ENCODE peak calls at places on chromosomes 12 and 14, in seven cellular contexts. One of them, this sample, is unnamed.

GRCh38 chr12:122681814-122682213 is 21.3 kb downstream of the HCAR2 start:
- DNase-seq in HCT116: no peak
- DNase-seq in H1: no peak
- DNase-seq in SK-N-SH: no peak
- DNase-seq in K562: no peak
- DNase-seq in GM12878: peak; percentile 7
- DNase-seq in HepG2: no peak
- DNase-seq in this sample: no peak

GRCh38 chr12:110531741-110532333 is 29.7 kb downstream of the RAD9B start:
- DNase-seq in HepG2: no peak
- DNase-seq in GM12878: peak; percentile 96
- DNase-seq in SK-N-SH: no peak
- DNase-seq in K562: no peak
- DNase-seq in H1: no peak
- DNase-seq in HCT116: no peak
- DNase-seq in this sample: no peak

GRCh38 chr12:53224268-53224896 is 7.6 kb downstream of the RARG start:
- DNase-seq in K562: peak; percentile 49
- DNase-seq in GM12878: no peak
- DNase-seq in H1: peak; percentile 74
- DNase-seq in HepG2: peak; percentile 40
- DNase-seq in HCT116: no peak
- DNase-seq in SK-N-SH: peak; percentile 69
- DNase-seq in this sample: peak; percentile 61

GRCh38 chr12:52246720-52247621 is 13.9 kb downstream of the KRT7 start:
- DNase-seq in K562: no peak
- DNase-seq in HCT116: peak; percentile 50
- DNase-seq in GM12878: no peak
- DNase-seq in SK-N-SH: no peak
- DNase-seq in H1: no peak
- DNase-seq in HepG2: peak; percentile 82
- DNase-seq in this sample: peak; percentile 66

GRCh38 chr12:131389051-131390013 is 321.6 kb upstream of the SFSWAP start:
- DNase-seq in H1: no peak
- DNase-seq in K562: no peak
- DNase-seq in HepG2: no peak
- DNase-seq in GM12878: no peak
- DNase-seq in HCT116: no peak
- DNase-seq in SK-N-SH: no peak
- DNase-seq in this sample: no peak

GRCh38 chr12:25583545-25583944 is 30.5 kb upstream of the LMNTD1 start:
- DNase-seq in K562: peak; percentile 13
- DNase-seq in SK-N-SH: peak; percentile 61
- DNase-seq in HCT116: peak; percentile 10
- DNase-seq in HepG2: no peak
- DNase-seq in GM12878: no peak
- DNase-seq in H1: no peak
- DNase-seq in this sample: peak; percentile 49

GRCh38 chr14:37116933-37117844 is 55.2 kb downstream of the SLC25A21 start:
- DNase-seq in K562: peak; percentile 9
- DNase-seq in H1: no peak
- DNase-seq in SK-N-SH: no peak
- DNase-seq in HepG2: peak; percentile 39
- DNase-seq in HCT116: peak; percentile 6
- DNase-seq in GM12878: no peak
- DNase-seq in this sample: no peak

GRCh38 chr12:17215754-17216153 is 609.8 kb upstream of the LMO3 start:
- DNase-seq in H1: no peak
- DNase-seq in HCT116: peak; percentile 0
- DNase-seq in GM12878: no peak
- DNase-seq in K562: no peak
- DNase-seq in SK-N-SH: no peak
- DNase-seq in HepG2: no peak
- DNase-seq in this sample: no peak

GRCh38 chr12:130014485-130014807 is 110.6 kb upstream of the TMEM132D start:
- DNase-seq in HCT116: no peak
- DNase-seq in HepG2: no peak
- DNase-seq in H1: peak; percentile 68
- DNase-seq in SK-N-SH: peak; percentile 51
- DNase-seq in K562: no peak
- DNase-seq in GM12878: no peak
- DNase-seq in this sample: peak; percentile 40

GRCh38 chr14:63203015-63203414 is 1.2 kb upstream of the RHOJ start:
- DNase-seq in H1: no peak
- DNase-seq in HepG2: no peak
- DNase-seq in GM12878: no peak
- DNase-seq in HCT116: no peak
- DNase-seq in SK-N-SH: no peak
- DNase-seq in K562: no peak
- DNase-seq in this sample: no peak

GRCh38 chr12:2644678-2645405 is 149.9 kb upstream of the FKBP4 start:
- DNase-seq in GM12878: no peak
- DNase-seq in H1: no peak
- DNase-seq in K562: no peak
- DNase-seq in HepG2: no peak
- DNase-seq in SK-N-SH: no peak
- DNase-seq in HCT116: no peak
- DNase-seq in this sample: no peak

GRCh38 chr14:90644882-90645281 is 171.3 kb downstream of the TTC7B start:
- DNase-seq in SK-N-SH: no peak
- DNase-seq in HepG2: peak; percentile 39
- DNase-seq in GM12878: no peak
- DNase-seq in HCT116: no peak
- DNase-seq in K562: no peak
- DNase-seq in H1: no peak
- DNase-seq in this sample: no peak

GRCh38 chr12:95147836-95148235 is 69.4 kb downstream of the FGD6 start:
- DNase-seq in K562: no peak
- DNase-seq in HepG2: peak; percentile 50
- DNase-seq in H1: no peak
- DNase-seq in GM12878: no peak
- DNase-seq in SK-N-SH: no peak
- DNase-seq in HCT116: no peak
- DNase-seq in this sample: no peak

GRCh38 chr12:62613092-62613491 is 146.5 kb downstream of the MON2 start:
- DNase-seq in HCT116: no peak
- DNase-seq in HepG2: no peak
- DNase-seq in SK-N-SH: no peak
- DNase-seq in GM12878: no peak
- DNase-seq in K562: no peak
- DNase-seq in H1: no peak
- DNase-seq in this sample: no peak

GRCh38 chr14:69316449-69317391 is 56.8 kb downstream of the GALNT16 start:
- DNase-seq in H1: peak; percentile 41
- DNase-seq in HepG2: no peak
- DNase-seq in GM12878: no peak
- DNase-seq in HCT116: no peak
- DNase-seq in SK-N-SH: no peak
- DNase-seq in K562: no peak
- DNase-seq in this sample: no peak

GRCh38 chr12:131194166-131194565 is 240.5 kb downstream of the ADGRD1 start:
- DNase-seq in H1: no peak
- DNase-seq in HCT116: peak; percentile 24
- DNase-seq in K562: peak; percentile 88
- DNase-seq in GM12878: no peak
- DNase-seq in SK-N-SH: peak; percentile 47
- DNase-seq in HepG2: no peak
- DNase-seq in this sample: no peak

GRCh38 chr14:55043528-55043927 is 7.9 kb upstream of the MAPK1IP1L start:
- DNase-seq in H1: no peak
- DNase-seq in HCT116: no peak
- DNase-seq in SK-N-SH: no peak
- DNase-seq in GM12878: no peak
- DNase-seq in K562: no peak
- DNase-seq in HepG2: no peak
- DNase-seq in this sample: no peak

DNA sequence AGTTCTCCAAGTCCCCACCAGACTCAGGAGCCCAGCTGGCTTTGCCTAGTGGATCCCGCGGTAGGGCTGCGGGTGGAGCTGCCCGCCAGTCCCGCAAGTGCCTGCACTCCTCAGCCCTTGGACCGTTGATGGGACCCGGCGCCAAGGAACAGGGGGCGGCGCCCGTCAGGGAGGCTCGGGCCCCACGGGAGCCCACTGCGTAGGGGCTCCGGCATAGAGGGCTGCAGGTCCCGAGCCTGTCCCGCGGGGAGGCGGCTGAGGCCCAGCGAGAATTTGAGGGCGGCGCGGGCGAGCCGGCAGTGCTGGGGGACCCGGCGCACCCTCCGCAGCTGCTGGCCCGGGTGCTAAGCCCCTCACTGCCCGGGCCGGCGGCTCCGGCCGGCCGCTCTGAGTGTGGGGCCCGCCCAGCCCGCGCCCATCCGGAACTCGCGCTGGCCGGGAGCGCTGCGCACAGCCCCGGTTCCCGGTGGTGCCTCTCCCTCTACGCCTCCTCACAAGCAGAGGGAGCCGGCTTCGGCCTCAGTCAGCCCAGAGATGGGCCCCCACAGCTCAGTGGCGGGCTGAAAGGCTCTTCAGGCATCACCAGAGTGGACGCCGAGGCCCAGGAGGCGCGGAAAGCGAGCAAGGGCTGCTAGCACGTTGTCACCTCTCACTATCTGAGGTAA is 452.4 kb upstream of the LRFN5 start:
- DNase-seq in GM12878: no peak
- DNase-seq in SK-N-SH: no peak
- DNase-seq in H1: no peak
- DNase-seq in K562: no peak
- DNase-seq in HepG2: no peak
- DNase-seq in HCT116: no peak
- DNase-seq in this sample: no peak
- H3K36me3 ChIP-seq in GM12878: no peaks in the 10 kb centered on the region
- H3K36me3 ChIP-seq in SK-N-SH: no peaks in the 10 kb centered on the region
- H3K36me3 ChIP-seq in H1: no peaks in the 10 kb centered on the region
- H3K36me3 ChIP-seq in K562: no peaks in the 10 kb centered on the region
- H3K36me3 ChIP-seq in HepG2: no peaks in the 10 kb centered on the region
- H3K36me3 ChIP-seq in HCT116: no peaks in the 10 kb centered on the region
- H3K36me3 ChIP-seq in this sample: no peaks in the 10 kb centered on the region

DNA sequence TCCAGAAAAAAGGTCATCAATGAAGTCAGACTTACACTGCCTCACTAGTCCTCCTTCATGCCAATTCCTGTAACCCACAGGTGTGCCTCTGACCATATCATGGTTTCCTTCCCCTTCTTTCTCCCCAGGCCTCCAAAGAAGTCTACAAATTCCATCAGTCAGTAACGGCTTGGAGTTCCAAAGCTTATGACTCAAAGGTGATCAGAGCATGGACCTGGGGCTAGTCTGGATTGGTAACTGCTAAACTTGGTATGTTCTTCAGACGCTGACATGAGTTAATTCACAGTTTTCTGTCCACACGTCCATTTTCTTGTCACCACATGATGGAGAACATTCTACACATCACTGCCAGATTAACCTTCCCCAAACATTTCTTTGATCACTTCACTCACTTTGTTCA is 560.4 kb downstream of the ETNK1 start:
- DNase-seq in K562: no peak
- DNase-seq in H1: no peak
- DNase-seq in GM12878: no peak
- DNase-seq in HCT116: no peak
- DNase-seq in SK-N-SH: no peak
- DNase-seq in HepG2: no peak
- DNase-seq in this sample: no peak
- TF ChIP-seq YY1 in K562: no peak
- TF ChIP-seq YY1 in H1: no peak
- TF ChIP-seq YY1 in GM12878: no peak
- TF ChIP-seq YY1 in HCT116: no peak
- TF ChIP-seq YY1 in SK-N-SH: no peak
- TF ChIP-seq YY1 in HepG2: no peak
- TF ChIP-seq YY1 in this sample: no peak

DNA sequence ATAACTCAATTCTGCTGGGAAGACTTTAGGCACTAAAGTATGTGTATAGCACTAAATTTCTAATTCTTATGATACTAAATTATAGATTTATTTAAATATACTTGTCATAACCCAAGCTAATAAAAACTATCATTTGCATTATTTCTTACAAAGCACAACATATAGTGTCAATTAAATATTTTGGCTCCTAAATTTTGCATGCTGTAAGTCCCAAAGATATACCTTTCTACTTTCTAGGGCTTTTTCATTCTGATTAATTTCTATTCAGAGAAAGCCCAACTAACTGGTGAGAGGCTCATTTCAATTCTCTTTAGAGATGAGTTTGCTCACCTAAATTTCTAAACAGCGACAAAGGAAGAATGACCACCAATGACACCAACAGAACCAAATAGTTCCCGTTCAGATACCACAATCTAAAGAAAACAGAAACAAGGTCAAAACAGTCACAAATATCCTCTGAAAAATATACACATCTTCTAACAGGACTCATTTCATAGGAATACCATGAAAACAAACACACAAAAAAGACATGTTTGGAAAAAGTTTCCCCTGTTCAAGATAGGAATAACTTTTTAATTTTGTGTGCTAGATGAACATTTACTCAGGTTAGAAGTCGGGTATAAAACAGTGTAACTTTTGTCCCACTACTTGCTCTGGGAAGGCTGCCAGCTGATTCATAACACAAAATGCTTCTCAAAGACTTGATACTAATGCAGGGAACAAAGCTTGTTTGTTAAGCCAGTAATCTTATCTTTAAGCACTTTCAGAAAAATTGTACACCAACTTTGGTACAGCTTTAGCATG is 7.6 kb downstream of the SLC38A2 start:
- DNase-seq in H1: no peak
- DNase-seq in HepG2: peak; percentile 78
- DNase-seq in SK-N-SH: no peak
- DNase-seq in HCT116: no peak
- DNase-seq in K562: no peak
- DNase-seq in GM12878: no peak
- DNase-seq in this sample: no peak
- H3K4me1 ChIP-seq in H1: peaks cover 3% of the 10 kb centered on the region
- H3K4me1 ChIP-seq in HepG2: peaks cover 67% of the 10 kb centered on the region
- H3K4me1 ChIP-seq in SK-N-SH: peaks cover 9% of the 10 kb centered on the region
- H3K4me1 ChIP-seq in HCT116: peaks cover 25% of the 10 kb centered on the region
- H3K4me1 ChIP-seq in K562: peaks cover 41% of the 10 kb centered on the region
- H3K4me1 ChIP-seq in GM12878: peaks cover 37% of the 10 kb centered on the region
- H3K4me1 ChIP-seq in this sample: no peaks in the 10 kb centered on the region

GRCh38 chr14:23053426-23053825 is 3.9 kb downstream of the CDH24 start:
- DNase-seq in SK-N-SH: no peak
- DNase-seq in K562: no peak
- DNase-seq in HepG2: no peak
- DNase-seq in HCT116: no peak
- DNase-seq in GM12878: no peak
- DNase-seq in H1: no peak
- DNase-seq in this sample: no peak
- H3K36me3 ChIP-seq in SK-N-SH: peaks cover 11% of the 10 kb centered on the region
- H3K36me3 ChIP-seq in K562: peaks cover 5% of the 10 kb centered on the region
- H3K36me3 ChIP-seq in HepG2: no peaks in the 10 kb centered on the region
- H3K36me3 ChIP-seq in HCT116: no peaks in the 10 kb centered on the region
- H3K36me3 ChIP-seq in GM12878: no peaks in the 10 kb centered on the region
- H3K36me3 ChIP-seq in H1: no peaks in the 10 kb centered on the region
- H3K36me3 ChIP-seq in this sample: peaks cover 73% of the 10 kb centered on the region

This sample was measured in NT2/D1.